ENCODE peak calls at places on chromosomes 12 and 14, in four cellular contexts. M is stomach, N is cardiac muscle cell, K is lower lobe of right lung. O is an unnamed sample.

GRCh38 chr12:131959641-131960589 is 10.2 kb downstream of the EP400 start:
- DNase-seq in M (no peak), N (no peak), K (no peak), O (no peak)

GRCh38 chr12:70920251-70920851 is at the start of gene PTPRR:
- DNase-seq in K (no peak), M (no peak), N (peak; percentile 63), O (no peak)

GRCh38 chr14:57391609-57392195 is 1.3 kb downstream of the NAA30 start:
- DNase-seq in K (no peak), M (no peak), N (peak; percentile 9), O (no peak)

GRCh38 chr12:57477710-57478681 is 1.7 kb downstream of the ARHGAP9 start:
- DNase-seq in K (no peak), M (no peak), N (no peak), O (peak; percentile 67)

GRCh38 chr12:99444859-99445316 is 202.7 kb upstream of the GARIN6 start:
- DNase-seq in M (no peak), K (no peak), N (no peak), O (no peak)

GRCh38 chr14:63745858-63746425 is 18.1 kb upstream of the SGPP1 start:
- DNase-seq in N (no peak), M (no peak), K (peak; percentile 59), O (no peak)

GRCh38 chr12:6360080-6360571 is 15.2 kb downstream of the SCNN1A start:
- DNase-seq in N (no peak), K (no peak), M (no peak), O (no peak)

GRCh38 chr12:42326466-42327226 is 679 bp downstream of the PPHLN1 start:
- DNase-seq in M (no peak), N (peak; percentile 12), K (no peak), O (no peak)

GRCh38 chr14:38578278-38578681 is 322.4 kb upstream of the CLEC14A start:
- DNase-seq in K (no peak), N (no peak), M (no peak), O (no peak)

GRCh38 chr12:712172-712863 is 40.1 kb upstream of the WNK1 start:
- DNase-seq in K (no peak), M (no peak), N (no peak), O (no peak)

GRCh38 chr12:5073838-5074237 is 30.2 kb downstream of the KCNA5 start:
- DNase-seq in N (no peak), K (no peak), M (no peak), O (no peak)
- TF ChIP-seq CTCF in N (peak; percentile 45), K (no peak), M (no peak), O (no peak)

DNA sequence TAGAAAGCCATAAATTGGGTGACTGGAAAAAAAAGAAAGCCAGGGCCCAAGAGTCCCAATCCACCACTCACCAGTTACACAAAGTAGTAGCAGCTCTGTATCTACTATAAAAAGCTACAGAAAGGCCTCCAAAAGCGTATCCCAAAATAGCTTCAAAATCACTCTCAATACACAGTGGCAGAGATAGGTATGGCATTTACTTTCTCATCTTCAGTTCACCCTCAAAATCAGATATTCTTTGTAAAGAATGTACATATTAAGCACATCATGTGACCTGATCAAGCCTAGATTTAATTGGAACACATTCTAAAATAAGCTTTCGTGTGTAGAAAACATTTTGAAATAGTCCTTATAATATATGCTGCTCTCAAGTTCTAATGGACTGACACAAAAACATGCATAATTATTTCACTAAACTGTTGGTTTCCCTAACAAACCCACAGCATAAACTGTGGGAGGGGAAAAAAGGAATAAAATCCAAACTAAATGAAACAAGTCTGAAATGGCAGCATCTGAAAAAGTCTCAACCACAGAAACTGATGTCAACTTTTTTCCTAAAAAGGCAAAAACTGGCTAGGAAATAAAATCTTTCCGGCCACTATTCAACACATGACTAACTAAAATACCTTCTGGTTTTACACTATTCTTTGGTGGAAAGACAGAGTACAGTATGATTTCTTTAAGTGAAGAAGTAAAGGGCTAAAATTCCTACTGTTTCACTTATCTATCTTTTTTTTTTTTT is 25.9 kb downstream of the UBE2N start:
- DNase-seq in M (no peak), N (peak; percentile 47), K (no peak), O (no peak)
- TF ChIP-seq CTCF in M (no peak), N (no peak), K (no peak), O (no peak)

DNA sequence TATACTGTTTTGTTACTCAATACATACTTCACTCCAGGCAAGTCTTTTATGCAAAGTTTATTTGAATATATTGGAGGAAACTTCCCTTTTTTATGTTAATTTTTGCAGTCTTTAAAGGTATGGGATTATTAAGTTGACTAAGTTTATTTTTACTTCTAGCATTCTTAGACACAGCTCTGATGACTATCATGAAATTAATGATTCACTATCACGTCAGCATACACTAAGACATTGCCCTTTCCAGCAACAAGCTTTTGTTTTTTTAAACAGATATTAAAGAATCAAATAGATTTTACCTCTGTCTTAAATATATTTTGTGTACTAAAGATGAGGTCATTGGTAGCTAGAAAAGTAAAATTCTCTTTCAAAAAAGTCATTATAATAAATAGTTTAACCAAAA is 52.1 kb downstream of the DERA start:
- DNase-seq in K (no peak), M (no peak), N (no peak), O (no peak)
- TF ChIP-seq CTCF in K (no peak), M (no peak), N (no peak), O (no peak)

DNA sequence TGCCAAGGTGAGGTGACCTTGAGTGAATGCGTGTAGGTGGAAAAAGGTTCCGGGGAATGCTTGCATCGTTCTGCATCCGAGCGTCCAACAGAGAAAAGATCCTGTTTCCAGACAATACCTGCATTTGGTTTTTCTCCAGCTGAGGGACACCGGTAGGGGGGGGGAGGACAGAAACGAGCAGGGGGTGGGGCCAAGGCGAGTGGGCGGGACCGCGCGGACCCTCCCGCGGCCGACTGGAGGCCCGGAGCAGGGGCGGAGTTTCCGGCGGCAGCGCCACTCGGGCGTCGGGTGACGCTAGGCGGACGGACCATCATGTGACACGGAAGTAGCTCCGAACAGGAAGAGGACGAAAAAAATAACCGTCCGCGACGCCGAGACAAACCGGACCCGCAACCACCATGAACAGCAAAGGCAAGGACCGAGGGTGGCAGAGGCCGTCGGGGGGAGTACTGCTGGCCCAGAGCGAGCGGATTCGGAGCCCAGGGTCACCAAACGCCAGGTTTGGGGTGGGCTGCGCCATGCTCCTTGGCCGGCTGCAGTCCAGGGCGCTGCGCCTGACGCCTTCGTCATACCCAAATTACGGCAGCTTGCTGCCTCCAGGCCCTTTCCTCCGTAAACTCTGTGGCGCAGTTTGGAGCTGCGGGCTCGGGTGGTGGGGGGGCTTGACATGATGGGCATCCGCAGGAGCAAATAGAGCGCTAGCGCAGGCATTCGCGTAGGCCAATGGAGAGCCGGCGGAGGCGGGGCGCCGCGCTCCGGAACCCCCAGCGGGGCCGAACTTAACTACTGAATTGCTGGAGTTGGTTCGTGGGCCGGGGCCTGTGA is at the start of gene DAZAP2:
- DNase-seq in N (peak; percentile 96), M (peak; percentile 98), K (peak; percentile 98), O (peak; percentile 91)
- TF ChIP-seq CTCF in N (peak; percentile 5), M (peak; percentile 14), K (peak; percentile 7), O (no peak)

GRCh38 chr14:46245281-46245680 is 406.3 kb downstream of the RPL10L start:
- DNase-seq in M (no peak), K (no peak), N (no peak), O (no peak)

GRCh38 chr14:46250113-46250703 is 401.4 kb downstream of the RPL10L start:
- DNase-seq in N (peak; percentile 29), K (no peak), M (no peak), O (no peak)
- TF ChIP-seq CTCF in N (peak; percentile 49), K (peak; percentile 39), M (no peak), O (no peak)

GRCh38 chr14:93638790-93639189 is 149.5 kb downstream of the PRIMA1 start:
- DNase-seq in M (no peak), N (no peak), K (no peak), O (no peak)

GRCh38 chr14:93648440-93649168 is 139.7 kb downstream of the PRIMA1 start:
- DNase-seq in K (no peak), M (no peak), N (peak; percentile 30), O (no peak)

GRCh38 chr14:93643127-93643526 is 145.2 kb downstream of the PRIMA1 start:
- DNase-seq in K (no peak), N (no peak), M (no peak), O (no peak)

DNA sequence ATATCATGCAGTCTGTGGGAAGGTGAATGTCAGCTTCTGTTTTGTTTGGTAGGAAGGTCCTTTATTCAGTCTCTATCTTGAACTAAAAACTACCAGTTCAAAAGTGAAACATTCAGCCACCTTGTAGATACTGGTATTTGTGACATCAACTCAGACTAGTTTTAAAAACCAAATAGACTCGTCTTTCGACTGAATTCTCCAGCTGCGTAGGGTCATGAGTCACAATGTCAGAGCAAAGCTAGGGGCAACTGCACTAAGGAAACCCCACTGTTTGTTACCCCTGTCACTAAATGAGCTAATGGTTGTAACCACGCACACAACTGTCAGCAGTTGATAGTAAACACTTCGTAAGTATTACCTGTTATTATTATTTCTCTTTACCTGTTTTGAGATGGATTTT is 144.6 kb downstream of the PRIMA1 start:
- DNase-seq in K (no peak), M (no peak), N (no peak), O (no peak)
- TF ChIP-seq CTCF in K (no peak), M (no peak), N (no peak), O (no peak)

GRCh38 chr14:49853158-49853477 is 530 bp upstream of the NEMF start:
- DNase-seq in M (no peak), N (no peak), K (no peak), O (no peak)
- TF ChIP-seq CTCF in M (no peak), N (no peak), K (no peak), O (peak; percentile 28)

GRCh38 chr14:94020267-94020666 is 5.9 kb upstream of the OTUB2 start:
- DNase-seq in M (no peak), K (no peak), N (no peak), O (no peak)
- TF ChIP-seq CTCF in M (no peak), K (no peak), N (no peak), O (no peak)

DNA sequence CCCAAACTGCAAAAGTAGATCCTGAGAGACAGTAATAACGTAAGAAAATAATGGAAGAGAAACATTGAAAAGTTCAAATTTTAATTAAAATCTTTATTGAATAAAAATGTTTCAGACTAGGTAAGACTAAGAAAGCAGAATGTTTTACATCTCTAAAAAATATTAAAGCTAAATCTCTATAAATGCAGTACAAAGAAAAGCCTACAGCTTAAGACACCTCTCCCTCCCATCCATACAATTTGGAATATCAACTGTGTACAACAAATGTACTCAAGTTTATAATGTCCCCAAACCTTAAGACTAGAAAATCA is 8.5 kb upstream of the CERS5 start:
- DNase-seq in N (no peak), K (no peak), M (no peak), O (no peak)
- TF ChIP-seq CTCF in N (no peak), K (no peak), M (no peak), O (no peak)

O was measured in natural killer cell.